ENCODE peak calls at places on chromosomes 1 and 21, in four cellular contexts. O is suprapubic skin, E is esophagus muscularis mucosa, Y is transverse colon. R is an unnamed sample.

GRCh38 chr1:242784074-242784473 is 259.6 kb upstream of the PLD5 start:
- DNase-seq in Y (no peak), O (no peak), E (no peak), R (no peak)

GRCh38 chr1:226871636-226872327 is 1.4 kb downstream of the PSEN2 start:
- DNase-seq in Y (no peak), E (peak), O (no peak), R (no peak)

GRCh38 chr1:8604041-8604942 is 213.1 kb downstream of the RERE start:
- DNase-seq in O (no peak), Y (no peak), E (no peak), R (no peak)

GRCh38 chr1:87869563-87869962 is 540.9 kb downstream of the LMO4 start:
- DNase-seq in E (no peak), O (no peak), Y (no peak), R (no peak)

GRCh38 chr1:29279406-29279805 is 43.1 kb downstream of the PTPRU start:
- DNase-seq in E (no peak), O (peak), Y (no peak), R (no peak)

GRCh38 chr21:34535886-34536285 is 23.9 kb upstream of the KCNE1 start:
- DNase-seq in O (no peak), Y (no peak), E (no peak), R (no peak)

GRCh38 chr1:4657920-4658585 is 3.6 kb downstream of the AJAP1 start:
- DNase-seq in E (no peak), Y (no peak), O (no peak), R (no peak)

GRCh38 chr1:196181594-196181878 is 426.7 kb downstream of the KCNT2 start:
- DNase-seq in Y (no peak), O (no peak), E (no peak), R (no peak)

GRCh38 chr1:247653040-247653439 is 26.5 kb downstream of the OR13G1 start:
- DNase-seq in Y (no peak), O (no peak), E (no peak), R (no peak)

GRCh38 chr1:3869751-3870301 is 12.6 kb downstream of the DFFB start:
- DNase-seq in Y (no peak), E (no peak), O (no peak), R (no peak)

GRCh38 chr1:154295408-154296235 is 23.2 kb downstream of the HAX1 start:
- DNase-seq in E (no peak), Y (no peak), O (no peak), R (no peak)

GRCh38 chr1:53431725-53432306 is 27.4 kb upstream of the DMRTB1 start:
- DNase-seq in O (no peak), Y (no peak), E (no peak), R (no peak)
- TF ChIP-seq POLR2A in O (no peak), Y (no peak), E (no peak), R (no peak)

GRCh38 chr1:16398371-16398953 is 31.4 kb downstream of the SZRD1 start:
- DNase-seq in Y (no peak), O (no peak), E (no peak), R (no peak)
- TF ChIP-seq POLR2A in Y (no peak), O (no peak), E (no peak), R (no peak)

DNA sequence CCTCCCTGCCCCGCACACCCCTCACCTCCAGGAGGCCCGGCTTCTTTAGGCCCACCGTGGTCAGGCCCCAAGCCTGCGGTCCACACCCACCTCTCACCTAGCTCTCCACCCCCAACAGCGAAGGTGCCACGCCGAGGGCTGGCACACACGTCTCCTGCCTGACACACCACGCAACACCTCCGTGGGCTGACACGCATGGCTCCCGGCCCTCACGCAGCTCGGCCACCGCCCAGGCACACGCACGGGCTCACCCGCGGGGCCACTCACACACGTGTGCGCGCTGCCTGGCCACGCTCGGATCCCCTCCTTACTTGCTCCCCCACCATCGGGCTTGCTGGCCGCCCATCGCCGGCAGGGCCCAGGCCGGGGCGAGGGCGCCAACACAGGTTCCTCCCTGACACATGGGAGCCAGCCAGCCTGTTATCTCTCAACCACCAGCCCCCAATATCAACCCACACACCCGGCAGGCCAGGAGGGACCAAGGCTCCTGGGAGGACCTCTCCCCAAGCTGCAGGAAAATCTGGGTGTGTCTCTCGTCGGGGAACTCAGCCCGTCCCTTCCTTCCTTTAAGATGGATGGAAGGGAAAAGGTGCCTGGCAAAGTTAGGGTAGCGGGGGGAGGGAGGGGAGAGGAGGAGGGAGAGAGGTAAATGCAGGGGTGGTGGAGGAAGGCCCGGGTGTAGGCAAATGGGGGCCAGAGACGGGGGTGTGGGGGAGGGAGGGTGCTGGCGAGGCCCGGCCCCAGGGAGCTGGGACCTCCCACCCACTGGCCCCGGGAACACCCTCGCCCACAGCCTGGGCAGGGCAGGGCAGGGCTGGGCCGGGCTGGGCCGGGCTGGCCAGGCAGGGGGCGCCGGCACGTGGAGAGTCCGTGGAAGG is 546 bp downstream of the ELOVL1 start:
- DNase-seq in E (no peak), O (no peak), Y (peak), R (no peak)
- TF ChIP-seq POLR2A in E (peak), O (no peak), Y (no peak), R (no peak)

GRCh38 chr1:223152399-223152798 is 9.4 kb upstream of the TLR5 start:
- DNase-seq in O (no peak), E (no peak), Y (no peak), R (no peak)
- TF ChIP-seq POLR2A in O (no peak), E (no peak), Y (no peak), R (no peak)

DNA sequence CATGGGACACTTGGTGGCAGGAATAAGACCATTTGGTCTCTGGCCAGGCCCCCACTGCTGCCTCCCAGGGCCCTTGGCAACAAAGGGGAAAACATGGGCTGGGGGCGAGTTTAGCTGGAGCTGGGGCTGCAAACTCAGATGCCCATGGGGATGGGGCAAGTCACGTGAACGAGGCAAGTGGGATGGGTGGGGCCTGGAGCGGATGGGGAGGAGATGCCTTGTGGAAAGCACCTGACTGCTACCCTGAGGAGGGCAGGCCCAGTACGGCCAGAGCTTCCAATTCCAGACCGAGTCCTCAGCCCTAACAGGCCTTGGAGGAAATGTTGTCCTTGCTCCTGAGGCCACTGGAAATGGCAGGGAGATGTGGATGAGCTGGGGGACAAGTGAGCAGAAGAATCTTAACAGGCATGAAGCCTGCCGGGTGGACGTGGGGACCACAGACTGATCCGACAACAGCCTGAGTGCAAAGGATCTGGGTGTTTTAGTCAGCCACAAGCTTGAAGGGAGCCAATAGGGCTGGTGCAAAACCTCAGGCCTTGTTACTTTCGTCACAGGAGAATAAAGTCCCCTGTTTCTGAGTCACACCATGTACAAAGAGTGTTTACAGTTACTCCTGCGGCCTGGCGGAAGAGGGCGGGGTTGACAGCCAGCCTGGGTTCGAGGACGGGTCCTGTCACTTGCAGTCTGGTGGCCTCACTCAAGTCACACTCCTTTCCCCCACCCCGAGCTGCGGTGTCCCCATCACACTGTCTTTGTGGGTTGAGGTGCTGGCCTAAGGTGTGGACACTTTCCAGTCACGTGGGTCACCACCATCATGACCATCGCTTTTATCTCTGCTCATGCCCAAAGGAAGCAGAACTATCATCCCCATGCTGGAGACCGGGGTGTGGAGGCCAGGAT is 19.1 kb downstream of the RUNX3 start:
- DNase-seq in O (no peak), E (no peak), Y (peak), R (no peak)
- TF ChIP-seq POLR2A in O (no peak), E (no peak), Y (peak), R (no peak)

GRCh38 chr1:37808369-37809319 is 636 bp upstream of the YRDC start:
- DNase-seq in O (peak), Y (peak), E (peak), R (no peak)
- TF ChIP-seq POLR2A in O (no peak), Y (no peak), E (no peak), R (no peak)